ENCODE peak calls at places on chromosomes 4 and X, in eight cellular contexts. E is GM23248; Z is tibial artery; C is right cardiac atrium; M is cardiac muscle cell; A is transverse colon; D is PC-3; T is CD8-positive, alpha-beta T cell. I is an unnamed sample. For H3K4me1, the result is how much of the 10 kb centered on the place peaks cover.

GRCh38 chrX:136162827-136163427 is 15.6 kb downstream of the FHL1 start:
- DNase-seq in E (peak), Z (no peak), C (peak), M (peak), A (peak), D (peak), T (peak), I (no peak)

GRCh38 chr4:148023782-148024181 is 291.9 kb downstream of the ARHGAP10 start:
- DNase-seq in E (peak), Z (no peak), C (no peak), M (no peak), A (no peak), D (no peak), T (no peak), I (no peak)

GRCh38 chr4:7418131-7418943 is 16.4 kb downstream of the PSAPL1 start:
- DNase-seq in E (no peak), Z (peak), C (peak), M (no peak), A (peak), D (no peak), T (no peak), I (no peak)

GRCh38 chr4:182905038-182905437 is 12.1 kb downstream of the DCTD start:
- DNase-seq in E (no peak), Z (no peak), C (no peak), M (no peak), A (no peak), D (no peak), T (no peak), I (no peak)

GRCh38 chr4:664713-665231 is 9.3 kb downstream of the ATP5ME start:
- DNase-seq in E (no peak), Z (no peak), C (peak), M (no peak), A (no peak), D (no peak), T (no peak), I (no peak)

GRCh38 chr4:144579411-144580020 is 66.4 kb upstream of the HHIP start:
- DNase-seq in E (peak), Z (no peak), C (no peak), M (no peak), A (no peak), D (peak), T (no peak), I (no peak)

GRCh38 chr4:118776166-118776954 is 59.6 kb downstream of the SEC24D start:
- DNase-seq in E (peak), Z (no peak), C (no peak), M (no peak), A (no peak), D (peak), T (no peak), I (no peak)

GRCh38 chr4:176357359-176358082 is 37.8 kb downstream of the SPCS3 start:
- DNase-seq in E (peak), Z (no peak), C (no peak), M (no peak), A (no peak), D (no peak), T (no peak), I (no peak)

GRCh38 chrX:134717698-134718328 is 59.5 kb upstream of the PLAC1 start:
- DNase-seq in E (peak), Z (no peak), C (no peak), M (no peak), A (no peak), D (peak), T (no peak), I (no peak)

GRCh38 chrX:1400049-1400448 is 8.1 kb upstream of the SLC25A6 start:
- DNase-seq in E (no peak), Z (no peak), C (peak), M (no peak), A (no peak), D (no peak), T (no peak), I (no peak)

GRCh38 chr4:73669410-73670183 is 49.4 kb upstream of the RASSF6 start:
- DNase-seq in E (no peak), Z (no peak), C (peak), M (no peak), A (no peak), D (no peak), T (no peak), I (no peak)

GRCh38 chr4:84800256-84800655 is 166.2 kb downstream of the WDFY3 start:
- DNase-seq in E (peak), Z (no peak), C (no peak), M (no peak), A (no peak), D (peak), T (no peak), I (no peak)

GRCh38 chr4:821181-821591 is 4.7 kb downstream of the CPLX1 start:
- DNase-seq in E (no peak), Z (no peak), C (no peak), M (no peak), A (no peak), D (no peak), T (no peak), I (no peak)

GRCh38 chr4:1401409-1402020 is 4.7 kb downstream of the NKX1-1 start:
- DNase-seq in E (no peak), Z (no peak), C (peak), M (no peak), A (no peak), D (no peak), T (no peak), I (peak)

GRCh38 chr4:89029591-89029990 is 27.4 kb downstream of the FAM13A start:
- DNase-seq in E (no peak), Z (no peak), C (no peak), M (no peak), A (no peak), D (no peak), T (no peak), I (no peak)

GRCh38 chr4:177239475-177239874 is 70.2 kb upstream of the NEIL3 start:
- DNase-seq in E (peak), Z (no peak), C (no peak), M (no peak), A (no peak), D (no peak), T (no peak), I (no peak)

GRCh38 chrX:27571164-27571563 is 19.0 kb upstream of the DCAF8L2 start:
- DNase-seq in E (no peak), Z (no peak), C (no peak), M (no peak), A (no peak), D (no peak), T (no peak), I (no peak)

GRCh38 chrX:16827225-16827624 is 41.0 kb downstream of the TXLNG start:
- DNase-seq in E (peak), Z (no peak), C (no peak), M (no peak), A (no peak), D (no peak), T (no peak), I (no peak)

GRCh38 chr4:82201805-82202636 is 171.8 kb downstream of the HNRNPD start:
- DNase-seq in E (peak), Z (no peak), C (no peak), M (peak), A (peak), D (peak), T (no peak), I (no peak)

GRCh38 chr4:176767183-176767582 is 25.5 kb downstream of the VEGFC start:
- DNase-seq in E (peak), Z (no peak), C (no peak), M (no peak), A (no peak), D (no peak), T (no peak), I (no peak)

GRCh38 chr4:92305148-92305877 is 1.5 kb downstream of the GRID2 start:
- DNase-seq in E (peak), Z (no peak), C (peak), M (peak), A (no peak), D (peak), T (no peak), I (no peak)

GRCh38 chr4:80173387-80173786 is 23.9 kb upstream of the PRDM8 start:
- DNase-seq in E (peak), Z (no peak), C (no peak), M (no peak), A (no peak), D (peak), T (peak), I (no peak)
- H3K4me3 ChIP-seq in E (peak), Z (no peak), C (no peak), M (no peak), A (no peak), D (no peak), T (peak), I (no peak)

GRCh38 chr4:100889898-100890297 is 372.1 kb upstream of the EMCN start:
- DNase-seq in E (no peak), Z (no peak), C (no peak), M (no peak), A (no peak), D (no peak), T (no peak), I (no peak)

GRCh38 chr4:100895572-100896197 is 377.9 kb upstream of the EMCN start:
- DNase-seq in E (peak), Z (no peak), C (no peak), M (no peak), A (no peak), D (no peak), T (no peak), I (no peak)

GRCh38 chr4:100891808-100892207 is 374.0 kb upstream of the EMCN start:
- DNase-seq in E (no peak), Z (no peak), C (no peak), M (no peak), A (no peak), D (no peak), T (no peak), I (no peak)

GRCh38 chr4:100898844-100899243 is 381.0 kb upstream of the EMCN start:
- DNase-seq in E (no peak), Z (no peak), C (no peak), M (no peak), A (no peak), D (no peak), T (no peak), I (no peak)

DNA sequence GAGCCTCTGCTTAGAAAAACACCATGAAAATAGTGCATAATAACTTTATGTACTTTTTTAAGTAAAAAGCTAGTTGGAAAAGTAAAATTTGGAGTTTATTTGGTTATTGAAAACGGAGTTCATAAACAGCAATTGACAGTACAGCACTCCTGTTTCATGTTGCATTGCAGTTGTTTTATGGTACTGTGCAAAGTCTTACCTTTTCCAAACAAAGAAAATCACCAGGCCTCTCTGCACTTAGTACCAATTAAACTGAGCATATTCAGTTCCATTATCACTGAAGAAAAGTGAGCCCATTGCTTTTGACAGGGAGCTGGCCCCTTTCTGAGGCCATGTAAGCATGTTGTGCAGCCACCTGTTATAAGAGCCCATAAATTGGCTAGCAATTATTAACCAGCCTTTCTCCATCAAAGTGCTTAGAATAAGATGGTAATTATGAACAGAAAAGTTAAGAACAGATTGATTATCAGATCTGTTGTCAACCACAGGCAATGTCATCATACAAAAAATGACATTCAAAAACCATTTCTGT is 376.6 kb upstream of the EMCN start:
- DNase-seq in E (no peak), Z (no peak), C (no peak), M (no peak), A (no peak), D (no peak), T (no peak), I (no peak)
- H3K4me1 ChIP-seq in E (under half), Z (under half), C (under half), M (under half), A (under half), D (under half), T (under half), I (under half)

GRCh38 chr4:102524691-102525090 is 23.5 kb downstream of the NFKB1 start:
- DNase-seq in E (no peak), Z (no peak), C (no peak), M (no peak), A (no peak), D (no peak), T (no peak), I (no peak)

GRCh38 chr4:102525099-102525498 is 23.9 kb downstream of the NFKB1 start:
- DNase-seq in E (peak), Z (no peak), C (no peak), M (no peak), A (no peak), D (no peak), T (no peak), I (no peak)

GRCh38 chr4:102518703-102519131 is 17.6 kb downstream of the NFKB1 start:
- DNase-seq in E (no peak), Z (no peak), C (no peak), M (no peak), A (no peak), D (no peak), T (no peak), I (no peak)

GRCh38 chr4:102519925-102520324 is 18.8 kb downstream of the NFKB1 start:
- DNase-seq in E (no peak), Z (no peak), C (no peak), M (no peak), A (no peak), D (no peak), T (no peak), I (no peak)

GRCh38 chr4:102521570-102522553 is 20.7 kb downstream of the NFKB1 start:
- DNase-seq in E (no peak), Z (no peak), C (no peak), M (no peak), A (no peak), D (no peak), T (no peak), I (no peak)
- H3K27ac ChIP-seq in E (no peak), Z (no peak), C (no peak), M (no peak), A (no peak), D (no peak), T (no peak), I (no peak)

GRCh38 chr4:116628598-116628997 is 456.8 kb downstream of the TRAM1L1 start:
- DNase-seq in E (no peak), Z (no peak), C (no peak), M (no peak), A (no peak), D (no peak), T (no peak), I (no peak)

GRCh38 chr4:116636917-116637316 is 448.5 kb downstream of the TRAM1L1 start:
- DNase-seq in E (no peak), Z (no peak), C (no peak), M (no peak), A (no peak), D (no peak), T (no peak), I (no peak)

DNA sequence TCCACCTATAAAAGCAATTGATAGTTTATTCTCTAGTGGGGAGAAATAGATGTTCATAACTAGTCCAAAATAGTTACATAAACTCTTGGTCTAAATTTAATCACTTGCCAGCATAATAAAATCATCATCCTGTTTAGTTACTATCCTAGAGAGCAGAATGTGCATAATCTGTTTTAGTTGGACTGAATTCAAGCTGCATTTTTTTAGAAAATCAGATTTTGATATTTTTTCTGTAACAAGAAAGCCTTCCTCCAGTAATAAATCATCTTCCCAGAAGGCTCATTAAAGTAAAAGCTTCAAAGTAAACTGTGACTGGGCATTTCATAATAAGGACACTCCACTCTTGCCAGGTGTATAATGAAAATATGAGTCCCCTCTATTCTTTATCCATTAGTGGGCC is 453.1 kb downstream of the TRAM1L1 start:
- DNase-seq in E (no peak), Z (no peak), C (no peak), M (no peak), A (no peak), D (no peak), T (no peak), I (no peak)
- H3K4me3 ChIP-seq in E (no peak), Z (no peak), C (no peak), M (no peak), A (no peak), D (no peak), T (no peak), I (no peak)

GRCh38 chr4:30719363-30720020 is 677 bp upstream of the PCDH7 start:
- DNase-seq in E (peak), Z (peak), C (peak), M (peak), A (peak), D (peak), T (no peak), I (no peak)
- H3K4me1 ChIP-seq in E (under half), Z (under half), C (under half), M (under half), A (under half), D (under half), T (under half), I (under half)

GRCh38 chr4:13893221-13893620 is 265.7 kb upstream of the BOD1L1 start:
- DNase-seq in E (peak), Z (no peak), C (no peak), M (no peak), A (no peak), D (no peak), T (no peak), I (no peak)

GRCh38 chr4:13888112-13888511 is 260.6 kb upstream of the BOD1L1 start:
- DNase-seq in E (peak), Z (no peak), C (no peak), M (no peak), A (no peak), D (peak), T (no peak), I (no peak)

GRCh38 chr4:13893987-13894386 is 266.5 kb upstream of the BOD1L1 start:
- DNase-seq in E (no peak), Z (no peak), C (no peak), M (no peak), A (no peak), D (no peak), T (no peak), I (no peak)

GRCh38 chr4:13891544-13891939 is 264.0 kb upstream of the BOD1L1 start:
- DNase-seq in E (peak), Z (no peak), C (no peak), M (no peak), A (no peak), D (no peak), T (no peak), I (no peak)

DNA sequence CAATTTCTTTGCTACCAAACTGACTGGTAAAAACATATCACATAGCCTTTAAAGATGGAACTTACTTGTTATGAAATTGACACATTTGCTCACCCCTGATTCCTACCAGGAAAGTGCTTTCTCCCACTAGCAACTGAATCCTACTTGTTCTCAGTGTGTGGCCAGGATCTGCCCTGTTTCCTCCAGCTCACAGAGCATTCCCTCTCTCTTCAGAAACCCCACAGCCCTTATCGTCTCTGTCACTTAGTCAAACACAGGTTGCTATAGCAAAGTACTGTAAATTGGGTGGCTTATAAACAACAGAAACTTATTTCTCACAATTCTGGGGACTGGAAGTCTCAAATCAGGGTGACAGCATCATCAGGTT is 265.2 kb upstream of the BOD1L1 start:
- DNase-seq in E (peak), Z (no peak), C (no peak), M (no peak), A (no peak), D (peak), T (no peak), I (no peak)
- H3K27ac ChIP-seq in E (peak), Z (peak), C (no peak), M (no peak), A (no peak), D (peak), T (no peak), I (peak)

GRCh38 chrX:47366051-47366722 is 4.2 kb upstream of the ZNF157 start:
- DNase-seq in E (peak), Z (peak), C (peak), M (peak), A (peak), D (peak), T (peak), I (no peak)
- H3K4me3 ChIP-seq in E (peak), Z (peak), C (peak), M (peak), A (peak), D (peak), T (peak), I (peak)

GRCh38 chr4:186827542-186827887 is 103.9 kb upstream of the FAT1 start:
- DNase-seq in E (no peak), Z (no peak), C (no peak), M (no peak), A (no peak), D (no peak), T (no peak), I (no peak)
- H3K4me1 ChIP-seq in E (under half), Z (under half), C (under half), M (under half), A (under half), D (under half), T (under half), I (under half)

GRCh38 chr4:2927696-2928075 is 35.5 kb downstream of the NOP14 start:
- DNase-seq in E (no peak), Z (peak), C (no peak), M (no peak), A (no peak), D (no peak), T (no peak), I (peak)

GRCh38 chr4:2928242-2929155 is 34.7 kb downstream of the NOP14 start:
- DNase-seq in E (no peak), Z (peak), C (no peak), M (no peak), A (no peak), D (no peak), T (no peak), I (peak)

GRCh38 chr4:2930135-2930805 is 32.9 kb downstream of the NOP14 start:
- DNase-seq in E (no peak), Z (peak), C (no peak), M (no peak), A (no peak), D (no peak), T (no peak), I (peak)

GRCh38 chr4:2930821-2931764 is 32.1 kb downstream of the NOP14 start:
- DNase-seq in E (no peak), Z (peak), C (no peak), M (no peak), A (peak), D (no peak), T (no peak), I (peak)

GRCh38 chr4:2929469-2929868 is 33.7 kb downstream of the NOP14 start:
- DNase-seq in E (no peak), Z (peak), C (no peak), M (no peak), A (no peak), D (no peak), T (no peak), I (peak)
- H3K27ac ChIP-seq in E (no peak), Z (no peak), C (no peak), M (no peak), A (no peak), D (no peak), T (no peak), I (peak)

GRCh38 chr4:2413821-2414610 is 4.4 kb downstream of the ZFYVE28 start:
- DNase-seq in E (peak), Z (no peak), C (no peak), M (no peak), A (peak), D (peak), T (no peak), I (no peak)
- H3K4me3 ChIP-seq in E (peak), Z (no peak), C (no peak), M (no peak), A (peak), D (peak), T (peak), I (no peak)

I was measured in breast epithelium.